ENCODE peak calls at places on chromosome 20, in nine cellular contexts. I is H54, D is heart left ventricle, Z is H1, A is tibial nerve, J is upper lobe of left lung, G is lower leg skin, V is adrenal gland, F is A549. X is an unnamed sample.

GRCh38 chr20:62461834-62462233 is 14.0 kb downstream of the GATA5 start:
- DNase-seq in I (no peak), D (no peak), Z (no peak), A (no peak), J (peak; percentile 43), G (no peak), V (no peak), F (no peak), X (no peak)

GRCh38 chr20:2840967-2841531 is 504 bp downstream of the VPS16 start:
- DNase-seq in I (peak; percentile 89), D (peak; percentile 72), Z (no peak), A (peak; percentile 40), J (peak; percentile 93), G (peak; percentile 54), V (peak; percentile 64), F (peak; percentile 59), X (peak; percentile 96)

GRCh38 chr20:37989601-37990001 is 43.7 kb downstream of the TTI1 start:
- DNase-seq in I (no peak), D (no peak), Z (no peak), A (no peak), J (no peak), G (no peak), V (peak; percentile 71), F (no peak), X (no peak)

GRCh38 chr20:62952373-62953166 is at the start of gene SLC17A9:
- DNase-seq in I (no peak), D (peak; percentile 59), Z (no peak), A (peak; percentile 34), J (peak; percentile 95), G (peak; percentile 44), V (peak; percentile 63), F (no peak), X (no peak)

GRCh38 chr20:14838663-14839650 is 501.5 kb upstream of the FLRT3 start:
- DNase-seq in I (no peak), D (no peak), Z (no peak), A (no peak), J (no peak), G (no peak), V (no peak), F (no peak), X (no peak)

GRCh38 chr20:20713244-20713765 is 861 bp upstream of the RALGAPA2 start:
- DNase-seq in I (no peak), D (no peak), Z (no peak), A (no peak), J (no peak), G (no peak), V (peak; percentile 21), F (no peak), X (peak; percentile 89)

GRCh38 chr20:5845686-5846651 is 95.8 kb downstream of the SHLD1 start:
- DNase-seq in I (no peak), D (no peak), Z (no peak), A (no peak), J (no peak), G (no peak), V (no peak), F (peak; percentile 39), X (no peak)

GRCh38 chr20:41218466-41218865 is 81.1 kb downstream of the PLCG1 start:
- DNase-seq in I (no peak), D (no peak), Z (no peak), A (no peak), J (no peak), G (no peak), V (no peak), F (no peak), X (no peak)

GRCh38 chr20:2822073-2822472 is 5.9 kb downstream of the TMEM239 start:
- DNase-seq in I (no peak), D (no peak), Z (no peak), A (no peak), J (no peak), G (no peak), V (no peak), F (no peak), X (no peak)

GRCh38 chr20:48676125-48676524 is 151.7 kb downstream of the PREX1 start:
- DNase-seq in I (no peak), D (no peak), Z (no peak), A (no peak), J (no peak), G (no peak), V (no peak), F (no peak), X (no peak)

GRCh38 chr20:31860431-31861345 is 9.6 kb downstream of the DUSP15 start:
- DNase-seq in I (peak; percentile 87), D (no peak), Z (no peak), A (no peak), J (peak; percentile 86), G (no peak), V (peak; percentile 77), F (peak; percentile 44), X (no peak)

GRCh38 chr20:52945862-52946522 is 26.2 kb upstream of the TSHZ2 start:
- DNase-seq in I (no peak), D (no peak), Z (no peak), A (no peak), J (no peak), G (no peak), V (no peak), F (no peak), X (no peak)

GRCh38 chr20:561437-562231 is 18.0 kb upstream of the CSNK2A1 start:
- DNase-seq in I (peak; percentile 57), D (peak; percentile 76), Z (no peak), A (peak; percentile 57), J (no peak), G (peak; percentile 46), V (peak; percentile 75), F (peak; percentile 80), X (no peak)

GRCh38 chr20:63319164-63320040 is 26.4 kb downstream of the COL20A1 start:
- DNase-seq in I (no peak), D (no peak), Z (no peak), A (no peak), J (peak; percentile 57), G (no peak), V (no peak), F (no peak), X (no peak)

GRCh38 chr20:23691675-23692074 is 2.8 kb upstream of the CST4 start:
- DNase-seq in I (no peak), D (no peak), Z (no peak), A (no peak), J (no peak), G (no peak), V (no peak), F (no peak), X (no peak)

GRCh38 chr20:19594896-19595295 is 163.2 kb upstream of the RIN2 start:
- DNase-seq in I (no peak), D (no peak), Z (no peak), A (no peak), J (no peak), G (no peak), V (no peak), F (no peak), X (no peak)

GRCh38 chr20:33908351-33908750 is 85.4 kb upstream of the RALY start:
- DNase-seq in I (no peak), D (no peak), Z (no peak), A (no peak), J (no peak), G (no peak), V (no peak), F (no peak), X (no peak)

GRCh38 chr20:33909331-33909921 is 84.3 kb upstream of the RALY start:
- DNase-seq in I (peak; percentile 65), D (no peak), Z (no peak), A (no peak), J (no peak), G (no peak), V (no peak), F (peak; percentile 61), X (no peak)

GRCh38 chr20:33908868-33909267 is 84.8 kb upstream of the RALY start:
- DNase-seq in I (no peak), D (no peak), Z (no peak), A (no peak), J (no peak), G (no peak), V (no peak), F (no peak), X (no peak)

GRCh38 chr20:33910056-33910455 is 83.7 kb upstream of the RALY start:
- DNase-seq in I (no peak), D (no peak), Z (no peak), A (no peak), J (no peak), G (no peak), V (no peak), F (no peak), X (no peak)

GRCh38 chr20:33910529-33911327 is 83.0 kb upstream of the RALY start:
- DNase-seq in I (no peak), D (no peak), Z (no peak), A (no peak), J (no peak), G (no peak), V (no peak), F (no peak), X (no peak)
- TF ChIP-seq POLR2A in I (no peak), D (no peak), Z (no peak), A (no peak), J (no peak), G (no peak), V (no peak), F (no peak), X (no peak)

GRCh38 chr20:16801919-16802651 is 53.9 kb downstream of the OTOR start:
- DNase-seq in I (no peak), D (no peak), Z (peak; percentile 49), A (peak; percentile 85), J (peak; percentile 57), G (peak; percentile 34), V (peak; percentile 75), F (peak; percentile 69), X (no peak)
- TF ChIP-seq POLR2A in I (no peak), D (no peak), Z (no peak), A (no peak), J (no peak), G (no peak), V (no peak), F (no peak), X (no peak)

DNA sequence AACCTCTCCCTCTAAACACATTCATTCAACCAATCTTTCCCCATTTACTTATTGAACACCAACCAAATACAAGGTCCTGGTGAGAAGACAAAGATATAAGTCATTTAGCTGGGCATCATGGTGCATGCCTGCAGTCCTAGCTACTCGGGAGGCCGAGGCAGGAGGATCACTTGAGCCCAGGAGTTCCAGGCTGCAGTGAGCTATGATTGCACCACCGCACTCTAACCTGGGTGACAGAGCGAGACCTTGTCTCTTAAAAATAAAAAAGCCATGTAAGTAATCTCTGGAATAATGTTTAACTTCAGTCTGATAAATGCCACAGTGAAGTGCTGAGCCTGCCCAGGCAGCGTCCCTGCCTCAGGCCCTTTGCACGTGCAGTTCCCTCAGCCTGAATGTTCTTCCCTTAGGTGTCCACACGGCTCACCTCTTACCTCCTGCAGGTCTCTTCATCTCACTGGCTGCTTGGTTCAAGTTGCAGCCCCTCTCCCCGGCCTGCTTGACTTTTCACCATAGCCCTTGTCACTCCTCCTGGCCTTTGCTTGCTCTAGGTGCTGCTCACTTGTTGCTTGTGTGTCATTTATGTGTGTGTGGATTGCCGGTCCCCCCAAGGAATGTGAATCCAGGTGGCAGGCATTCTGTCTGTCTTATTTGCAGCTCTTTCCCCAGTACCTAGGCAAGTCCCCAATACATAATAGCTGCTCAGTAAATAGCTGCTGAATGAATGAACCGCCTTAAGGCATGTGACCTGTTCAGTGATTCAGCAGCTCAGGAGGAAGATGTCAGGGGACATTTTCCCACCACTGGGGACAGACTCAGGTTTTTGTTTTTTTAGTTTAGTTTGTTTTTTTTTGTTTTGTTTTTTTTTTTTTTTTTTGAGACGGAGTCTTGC is 36.3 kb downstream of the RBM38 start:
- DNase-seq in I (no peak), D (no peak), Z (no peak), A (no peak), J (no peak), G (no peak), V (no peak), F (no peak), X (no peak)
- TF ChIP-seq POLR2A in I (no peak), D (no peak), Z (no peak), A (no peak), J (no peak), G (no peak), V (no peak), F (no peak), X (no peak)

GRCh38 chr20:33489495-33490022 is 337 bp upstream of the CBFA2T2 start:
- DNase-seq in I (peak; percentile 99), D (peak; percentile 100), Z (peak; percentile 77), A (peak; percentile 98), J (peak; percentile 100), G (peak; percentile 99), V (peak; percentile 99), F (peak; percentile 97), X (peak; percentile 100)
- TF ChIP-seq POLR2A in I (peak; percentile 96), D (peak; percentile 60), Z (peak; percentile 73), A (peak; percentile 97), J (peak; percentile 96), G (no peak), V (peak; percentile 95), F (peak; percentile 95), X (peak; percentile 95)

X was measured in esophagus muscularis mucosa.